ENCODE peak calls at places on chromosomes 4 and X, in five cellular contexts. One of them, this sample, is unnamed.

GRCh38 chrX:117291760-117292159 is 824.9 kb downstream of the KLHL13 start:
- DNase-seq in GM13977: no peak
- DNase-seq in Caco-2: no peak
- DNase-seq in fibroblast of lung: no peak
- DNase-seq in AG04449: no peak
- DNase-seq in this sample: no peak

GRCh38 chrX:25427873-25428555 is 412.2 kb upstream of the ARX start:
- DNase-seq in AG04449: no peak
- DNase-seq in GM13977: no peak
- DNase-seq in fibroblast of lung: no peak
- DNase-seq in Caco-2: no peak
- DNase-seq in this sample: no peak

GRCh38 chr4:159134422-159134821 is 31.5 kb downstream of the RAPGEF2 start:
- DNase-seq in GM13977: no peak
- DNase-seq in Caco-2: no peak
- DNase-seq in fibroblast of lung: no peak
- DNase-seq in AG04449: no peak
- DNase-seq in this sample: no peak

GRCh38 chr4:127012549-127012948 is 620.2 kb upstream of the INTU start:
- DNase-seq in Caco-2: no peak
- DNase-seq in AG04449: no peak
- DNase-seq in fibroblast of lung: peak
- DNase-seq in GM13977: no peak
- DNase-seq in this sample: no peak

GRCh38 chrX:104324871-104325585 is 70.3 kb upstream of the ESX1 start:
- DNase-seq in GM13977: no peak
- DNase-seq in AG04449: no peak
- DNase-seq in fibroblast of lung: no peak
- DNase-seq in Caco-2: no peak
- DNase-seq in this sample: no peak

GRCh38 chr4:41525129-41525528 is 12.8 kb upstream of the LIMCH1 start:
- DNase-seq in fibroblast of lung: peak
- DNase-seq in GM13977: no peak
- DNase-seq in AG04449: peak
- DNase-seq in Caco-2: peak
- DNase-seq in this sample: no peak

GRCh38 chrX:106894392-106894909 is 8.7 kb downstream of the RIPPLY1 start:
- DNase-seq in Caco-2: peak
- DNase-seq in AG04449: peak
- DNase-seq in GM13977: peak
- DNase-seq in fibroblast of lung: peak
- DNase-seq in this sample: no peak

GRCh38 chr4:163167333-163167626 is 590 bp upstream of the NAF1 start:
- DNase-seq in AG04449: no peak
- DNase-seq in fibroblast of lung: peak
- DNase-seq in Caco-2: no peak
- DNase-seq in GM13977: no peak
- DNase-seq in this sample: no peak

GRCh38 chr4:158778065-158778711 is 9.4 kb downstream of the FNIP2 start:
- DNase-seq in GM13977: peak
- DNase-seq in AG04449: no peak
- DNase-seq in Caco-2: no peak
- DNase-seq in fibroblast of lung: no peak
- DNase-seq in this sample: no peak

GRCh38 chrX:10173331-10173900 is 16.6 kb downstream of the CLCN4 start:
- DNase-seq in GM13977: no peak
- DNase-seq in Caco-2: peak
- DNase-seq in fibroblast of lung: peak
- DNase-seq in AG04449: no peak
- DNase-seq in this sample: no peak

GRCh38 chr4:3426465-3427133 is 15.2 kb upstream of the HGFAC start:
- DNase-seq in Caco-2: no peak
- DNase-seq in fibroblast of lung: no peak
- DNase-seq in AG04449: no peak
- DNase-seq in GM13977: no peak
- DNase-seq in this sample: no peak

GRCh38 chrX:78042601-78043000 is 61.4 kb upstream of the PGK1 start:
- DNase-seq in GM13977: no peak
- DNase-seq in AG04449: no peak
- DNase-seq in Caco-2: no peak
- DNase-seq in fibroblast of lung: no peak
- DNase-seq in this sample: no peak

GRCh38 chrX:7586126-7586525 is 256.8 kb upstream of the VCX start:
- DNase-seq in AG04449: peak
- DNase-seq in Caco-2: no peak
- DNase-seq in fibroblast of lung: peak
- DNase-seq in GM13977: peak
- DNase-seq in this sample: peak
- TF ChIP-seq CTCF in AG04449: peak
- TF ChIP-seq CTCF in Caco-2: no peak
- TF ChIP-seq CTCF in fibroblast of lung: peak
- TF ChIP-seq CTCF in GM13977: peak
- TF ChIP-seq CTCF in this sample: peak

GRCh38 chr4:7721984-7722551 is 217.6 kb downstream of the AFAP1 start:
- DNase-seq in fibroblast of lung: peak
- DNase-seq in AG04449: no peak
- DNase-seq in GM13977: no peak
- DNase-seq in Caco-2: no peak
- DNase-seq in this sample: no peak
- TF ChIP-seq CTCF in fibroblast of lung: no peak
- TF ChIP-seq CTCF in AG04449: peak
- TF ChIP-seq CTCF in GM13977: peak
- TF ChIP-seq CTCF in Caco-2: no peak
- TF ChIP-seq CTCF in this sample: no peak

GRCh38 chr4:153232768-153233167 is 28.5 kb downstream of the TRIM2 start:
- DNase-seq in Caco-2: peak
- DNase-seq in AG04449: no peak
- DNase-seq in GM13977: no peak
- DNase-seq in fibroblast of lung: no peak
- DNase-seq in this sample: no peak
- TF ChIP-seq CTCF in Caco-2: peak
- TF ChIP-seq CTCF in AG04449: peak
- TF ChIP-seq CTCF in GM13977: peak
- TF ChIP-seq CTCF in fibroblast of lung: peak
- TF ChIP-seq CTCF in this sample: no peak

GRCh38 chr4:77862478-77863216 is at the start of gene MRPL1:
- DNase-seq in Caco-2: peak
- DNase-seq in GM13977: peak
- DNase-seq in fibroblast of lung: peak
- DNase-seq in AG04449: peak
- DNase-seq in this sample: peak
- TF ChIP-seq CTCF in Caco-2: no peak
- TF ChIP-seq CTCF in GM13977: peak
- TF ChIP-seq CTCF in fibroblast of lung: no peak
- TF ChIP-seq CTCF in AG04449: no peak
- TF ChIP-seq CTCF in this sample: no peak

DNA sequence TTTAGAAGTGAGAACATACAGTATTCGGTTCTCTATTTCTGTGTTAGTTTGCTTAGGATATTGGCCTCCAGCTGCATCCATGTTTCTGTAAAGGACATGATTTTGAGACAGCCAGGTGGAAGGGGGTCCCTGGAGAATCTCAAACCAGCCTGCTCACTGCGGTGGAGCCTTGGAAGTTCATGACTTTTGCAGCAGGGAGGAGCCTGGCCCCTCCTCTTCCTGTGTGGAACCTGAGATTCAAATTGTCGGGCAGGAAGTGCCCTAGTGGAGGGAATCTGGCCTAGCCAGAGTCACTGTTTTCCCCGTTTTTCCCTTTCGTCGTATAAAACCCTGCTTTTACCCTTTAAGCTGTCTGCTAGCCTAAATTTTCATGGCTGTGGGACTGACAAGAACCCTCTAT is 762.6 kb downstream of the PCDH18 start:
- DNase-seq in GM13977: no peak
- DNase-seq in Caco-2: no peak
- DNase-seq in AG04449: no peak
- DNase-seq in fibroblast of lung: no peak
- DNase-seq in this sample: no peak
- TF ChIP-seq CTCF in GM13977: no peak
- TF ChIP-seq CTCF in Caco-2: no peak
- TF ChIP-seq CTCF in AG04449: no peak
- TF ChIP-seq CTCF in fibroblast of lung: no peak
- TF ChIP-seq CTCF in this sample: no peak

GRCh38 chrX:42519666-42520231 is 258.2 kb downstream of the PPP1R2C start:
- DNase-seq in Caco-2: no peak
- DNase-seq in AG04449: no peak
- DNase-seq in GM13977: no peak
- DNase-seq in fibroblast of lung: peak
- DNase-seq in this sample: no peak
- TF ChIP-seq CTCF in Caco-2: no peak
- TF ChIP-seq CTCF in AG04449: no peak
- TF ChIP-seq CTCF in GM13977: no peak
- TF ChIP-seq CTCF in fibroblast of lung: no peak
- TF ChIP-seq CTCF in this sample: no peak

This sample was measured in B cell.